ENCODE peak calls at places on chromosome 12, in five cellular contexts. B is right lobe of liver, P is MG63, V is psoas muscle, L is GM12878. X is an unnamed sample. For H3K27me3, the result is how much of the 10 kb centered on the place peaks cover.

GRCh38 chr12:22350817-22351371 is 16.4 kb upstream of the ST8SIA1 start:
- DNase-seq in V (no peak), P (no peak), B (no peak), L (no peak), X (no peak)

GRCh38 chr12:113161415-113162016 is 12.0 kb downstream of the CFAP73 start:
- DNase-seq in P (peak), B (no peak), V (no peak), L (no peak), X (peak)

GRCh38 chr12:84594157-84594556 is 318.4 kb downstream of the SLC6A15 start:
- DNase-seq in P (no peak), V (no peak), L (no peak), B (no peak), X (no peak)

GRCh38 chr12:118964988-118965387 is 16.4 kb upstream of the SRRM4 start:
- DNase-seq in V (no peak), P (no peak), B (no peak), L (no peak), X (no peak)

GRCh38 chr12:10190558-10191388 is 11.9 kb downstream of the TMEM52B start:
- DNase-seq in P (peak), B (no peak), V (peak), L (no peak), X (peak)

GRCh38 chr12:127083028-127083949 is 1183.7 kb upstream of the TMEM132C start:
- DNase-seq in B (no peak), V (no peak), P (peak), L (peak), X (peak)

GRCh38 chr12:100427078-100427477 is 46.6 kb upstream of the NR1H4 start:
- DNase-seq in P (peak), V (no peak), B (no peak), L (no peak), X (no peak)

GRCh38 chr12:16034136-16034817 is 123.1 kb downstream of the DERA start:
- DNase-seq in B (no peak), P (no peak), V (no peak), L (no peak), X (no peak)

GRCh38 chr12:47837190-47838171 is 17.8 kb upstream of the HDAC7 start:
- DNase-seq in V (peak), L (peak), P (peak), B (no peak), X (peak)

GRCh38 chr12:31773867-31774266 is 45.0 kb upstream of the AMN1 start:
- DNase-seq in B (peak), P (no peak), L (peak), V (no peak), X (no peak)

GRCh38 chr12:109612003-109612402 is 38.4 kb downstream of the MVK start:
- DNase-seq in P (no peak), B (no peak), L (no peak), V (no peak), X (no peak)

GRCh38 chr12:19030603-19031002 is 98.9 kb upstream of the PLEKHA5 start:
- DNase-seq in B (no peak), V (no peak), L (no peak), P (no peak), X (no peak)

GRCh38 chr12:94513527-94513926 is 53.9 kb upstream of the CEP83 start:
- DNase-seq in V (no peak), B (no peak), P (no peak), L (no peak), X (no peak)

GRCh38 chr12:94507455-94507854 is 47.8 kb upstream of the CEP83 start:
- DNase-seq in L (no peak), B (no peak), P (no peak), V (no peak), X (peak)

GRCh38 chr12:94510128-94510527 is 50.5 kb upstream of the CEP83 start:
- DNase-seq in L (no peak), P (no peak), B (no peak), V (no peak), X (no peak)

GRCh38 chr12:94509317-94509716 is 49.6 kb upstream of the CEP83 start:
- DNase-seq in B (no peak), L (no peak), P (no peak), V (no peak), X (no peak)

DNA sequence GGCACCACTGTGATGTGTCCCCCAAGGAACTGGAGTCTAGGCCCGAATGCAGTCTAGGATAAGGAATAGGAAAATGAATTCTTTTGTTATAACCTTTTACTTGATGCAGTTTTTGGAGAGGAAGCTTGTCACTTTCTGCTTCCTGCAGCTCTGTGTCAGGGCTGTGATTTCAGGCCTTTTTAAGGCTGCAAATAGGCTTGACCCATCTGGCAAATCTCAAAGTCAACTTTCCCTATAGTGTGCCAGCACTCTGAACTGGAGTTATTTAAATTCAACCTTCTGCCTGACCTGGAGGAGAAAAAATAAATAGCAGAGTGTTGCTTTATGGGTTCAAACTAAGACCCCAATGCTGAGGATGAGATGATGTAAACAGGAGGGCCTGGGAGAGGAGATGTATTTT is 51.8 kb upstream of the CEP83 start:
- DNase-seq in P (no peak), L (no peak), B (no peak), V (no peak), X (no peak)
- H3K27me3 ChIP-seq in P (under half), L (under half), B (under half), V (under half), X (under half)

GRCh38 chr12:13101854-13102375 is 1.6 kb downstream of the GSG1 start:
- DNase-seq in V (no peak), L (no peak), B (no peak), P (peak), X (no peak)
- H3K4me3 ChIP-seq in V (peak), L (peak), B (no peak), P (no peak), X (peak)

GRCh38 chr12:4211372-4211771 is 62.2 kb upstream of the CCND2 start:
- DNase-seq in B (no peak), P (no peak), V (no peak), L (no peak), X (no peak)
- H3K27me3 ChIP-seq in B (under half), P (under half), V (under half), L (under half), X (under half)

GRCh38 chr12:50060120-50060468 is 2.7 kb downstream of the ASIC1 start:
- DNase-seq in V (no peak), L (no peak), B (no peak), P (no peak), X (no peak)
- H3K4me3 ChIP-seq in V (no peak), L (no peak), B (no peak), P (no peak), X (no peak)

DNA sequence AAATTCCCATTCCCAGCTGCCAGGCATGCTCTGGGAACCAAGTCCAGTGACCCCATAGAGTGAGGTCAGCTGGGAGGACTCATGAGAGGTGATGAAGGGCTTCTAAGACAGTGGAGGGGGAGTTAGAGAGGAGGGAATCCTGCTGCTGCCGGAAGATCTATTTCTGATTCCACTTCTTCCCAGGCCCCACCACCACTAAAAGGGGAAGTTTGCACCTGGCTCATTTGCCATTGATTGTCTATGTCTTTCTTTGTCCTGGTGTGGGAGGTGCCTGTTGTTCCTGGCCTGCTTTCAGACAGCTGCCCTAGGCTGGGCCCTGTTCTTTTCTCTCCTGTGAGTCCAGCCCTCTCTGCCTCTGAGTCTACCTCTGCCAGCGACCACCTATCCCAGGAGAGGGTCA is 3.0 kb upstream of the KRT6A start:
- DNase-seq in B (no peak), V (no peak), P (no peak), L (no peak), X (peak)
- H3K27me3 ChIP-seq in B (under half), V (under half), P (under half), L (under half), X (under half)